ENCODE peak calls at places on chromosomes 1 and 21, in seven cellular contexts. One of them, this sample, is unnamed.

GRCh38 chr1:55071477-55071876 is 32.1 kb downstream of the PCSK9 start:
- DNase-seq in fibroblast of villous mesenchyme: peak; percentile 61
- DNase-seq in HCT116: no peak
- DNase-seq in progenitor cell of endocrine pancreas: no peak
- DNase-seq in neural progenitor cell: peak; percentile 76
- DNase-seq in colonic mucosa: no peak
- DNase-seq in left ventricle myocardium inferior: no peak
- DNase-seq in this sample: no peak

GRCh38 chr1:152884506-152884905 is 6.4 kb downstream of the SMCP start:
- DNase-seq in fibroblast of villous mesenchyme: no peak
- DNase-seq in HCT116: no peak
- DNase-seq in progenitor cell of endocrine pancreas: no peak
- DNase-seq in neural progenitor cell: no peak
- DNase-seq in colonic mucosa: no peak
- DNase-seq in left ventricle myocardium inferior: no peak
- DNase-seq in this sample: no peak

GRCh38 chr1:106960412-106960811 is 96.1 kb upstream of the PRMT6 start:
- DNase-seq in fibroblast of villous mesenchyme: no peak
- DNase-seq in HCT116: no peak
- DNase-seq in progenitor cell of endocrine pancreas: no peak
- DNase-seq in neural progenitor cell: no peak
- DNase-seq in colonic mucosa: no peak
- DNase-seq in left ventricle myocardium inferior: no peak
- DNase-seq in this sample: no peak

GRCh38 chr1:190658907-190659306 is 181.2 kb upstream of the BRINP3 start:
- DNase-seq in fibroblast of villous mesenchyme: no peak
- DNase-seq in HCT116: no peak
- DNase-seq in progenitor cell of endocrine pancreas: no peak
- DNase-seq in neural progenitor cell: no peak
- DNase-seq in colonic mucosa: no peak
- DNase-seq in left ventricle myocardium inferior: no peak
- DNase-seq in this sample: no peak

GRCh38 chr1:214372092-214372491 is 91.1 kb downstream of the SMYD2 start:
- DNase-seq in fibroblast of villous mesenchyme: no peak
- DNase-seq in HCT116: no peak
- DNase-seq in progenitor cell of endocrine pancreas: no peak
- DNase-seq in neural progenitor cell: no peak
- DNase-seq in colonic mucosa: no peak
- DNase-seq in left ventricle myocardium inferior: no peak
- DNase-seq in this sample: no peak

GRCh38 chr1:31423418-31423947 is 10.5 kb downstream of the SERINC2 start:
- DNase-seq in fibroblast of villous mesenchyme: no peak
- DNase-seq in HCT116: no peak
- DNase-seq in progenitor cell of endocrine pancreas: no peak
- DNase-seq in neural progenitor cell: no peak
- DNase-seq in colonic mucosa: no peak
- DNase-seq in left ventricle myocardium inferior: no peak
- DNase-seq in this sample: no peak

GRCh38 chr1:180230791-180231505 is 884 bp downstream of the LHX4 start:
- DNase-seq in fibroblast of villous mesenchyme: peak; percentile 51
- DNase-seq in HCT116: no peak
- DNase-seq in progenitor cell of endocrine pancreas: no peak
- DNase-seq in neural progenitor cell: peak; percentile 88
- DNase-seq in colonic mucosa: no peak
- DNase-seq in left ventricle myocardium inferior: no peak
- DNase-seq in this sample: peak; percentile 75

GRCh38 chr1:46806196-46807020 is 7.6 kb downstream of the CYP4B1 start:
- DNase-seq in fibroblast of villous mesenchyme: peak; percentile 20
- DNase-seq in HCT116: no peak
- DNase-seq in progenitor cell of endocrine pancreas: no peak
- DNase-seq in neural progenitor cell: no peak
- DNase-seq in colonic mucosa: no peak
- DNase-seq in left ventricle myocardium inferior: peak; percentile 79
- DNase-seq in this sample: no peak

GRCh38 chr1:199733125-199733524 is 294.4 kb upstream of the NR5A2 start:
- DNase-seq in fibroblast of villous mesenchyme: no peak
- DNase-seq in HCT116: no peak
- DNase-seq in progenitor cell of endocrine pancreas: no peak
- DNase-seq in neural progenitor cell: no peak
- DNase-seq in colonic mucosa: no peak
- DNase-seq in left ventricle myocardium inferior: no peak
- DNase-seq in this sample: no peak

GRCh38 chr1:71047635-71048607 is at the start of gene PTGER3:
- DNase-seq in fibroblast of villous mesenchyme: no peak
- DNase-seq in HCT116: no peak
- DNase-seq in progenitor cell of endocrine pancreas: peak; percentile 64
- DNase-seq in neural progenitor cell: peak; percentile 87
- DNase-seq in colonic mucosa: peak; percentile 84
- DNase-seq in left ventricle myocardium inferior: peak; percentile 60
- DNase-seq in this sample: peak; percentile 86

GRCh38 chr1:110281363-110282290 is 57.5 kb upstream of the RBM15 start:
- DNase-seq in fibroblast of villous mesenchyme: no peak
- DNase-seq in HCT116: no peak
- DNase-seq in progenitor cell of endocrine pancreas: no peak
- DNase-seq in neural progenitor cell: no peak
- DNase-seq in colonic mucosa: no peak
- DNase-seq in left ventricle myocardium inferior: no peak
- DNase-seq in this sample: no peak

GRCh38 chr1:24283326-24284155 is 35.6 kb upstream of the GRHL3 start:
- DNase-seq in fibroblast of villous mesenchyme: peak; percentile 90
- DNase-seq in HCT116: peak; percentile 56
- DNase-seq in progenitor cell of endocrine pancreas: no peak
- DNase-seq in neural progenitor cell: no peak
- DNase-seq in colonic mucosa: peak; percentile 73
- DNase-seq in left ventricle myocardium inferior: no peak
- DNase-seq in this sample: no peak

GRCh38 chr1:205448540-205449253 is 7.1 kb downstream of the BLACAT1 start:
- DNase-seq in fibroblast of villous mesenchyme: no peak
- DNase-seq in HCT116: no peak
- DNase-seq in progenitor cell of endocrine pancreas: no peak
- DNase-seq in neural progenitor cell: peak; percentile 92
- DNase-seq in colonic mucosa: no peak
- DNase-seq in left ventricle myocardium inferior: no peak
- DNase-seq in this sample: no peak

GRCh38 chr1:203135636-203136305 is 8.2 kb downstream of the ADORA1 start:
- DNase-seq in fibroblast of villous mesenchyme: no peak
- DNase-seq in HCT116: no peak
- DNase-seq in progenitor cell of endocrine pancreas: no peak
- DNase-seq in neural progenitor cell: no peak
- DNase-seq in colonic mucosa: no peak
- DNase-seq in left ventricle myocardium inferior: no peak
- DNase-seq in this sample: peak; percentile 39

DNA sequence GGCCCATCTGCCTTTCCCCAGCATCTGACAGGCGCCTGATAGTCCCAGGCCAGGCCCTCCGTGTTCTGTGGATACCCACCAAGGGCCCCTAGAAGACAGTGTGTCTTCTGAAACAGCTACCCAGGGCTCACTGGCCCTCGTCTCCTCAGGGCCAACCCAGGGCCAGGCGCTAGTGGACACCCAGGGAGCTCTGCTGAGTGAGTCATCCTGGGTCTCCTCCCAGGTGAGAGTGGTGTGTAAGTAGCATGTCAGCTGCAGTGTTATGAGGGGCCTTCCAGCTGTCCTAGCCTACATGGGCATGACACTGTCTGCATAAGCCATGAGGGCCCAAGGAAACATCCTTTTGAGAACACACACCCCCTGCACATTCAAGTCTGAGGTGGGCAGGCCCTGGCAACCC is 36.7 kb downstream of the CHD5 start:
- DNase-seq in fibroblast of villous mesenchyme: no peak
- DNase-seq in HCT116: no peak
- DNase-seq in progenitor cell of endocrine pancreas: no peak
- DNase-seq in neural progenitor cell: no peak
- DNase-seq in colonic mucosa: no peak
- DNase-seq in left ventricle myocardium inferior: no peak
- DNase-seq in this sample: no peak
- TF ChIP-seq CTCF in fibroblast of villous mesenchyme: no peak
- TF ChIP-seq CTCF in HCT116: no peak
- TF ChIP-seq CTCF in progenitor cell of endocrine pancreas: no peak
- TF ChIP-seq CTCF in neural progenitor cell: no peak
- TF ChIP-seq CTCF in colonic mucosa: no peak
- TF ChIP-seq CTCF in left ventricle myocardium inferior: no peak
- TF ChIP-seq CTCF in this sample: no peak

GRCh38 chr1:16145030-16145987 is 10.6 kb downstream of the EPHA2 start:
- DNase-seq in fibroblast of villous mesenchyme: peak; percentile 88
- DNase-seq in HCT116: peak; percentile 89
- DNase-seq in progenitor cell of endocrine pancreas: no peak
- DNase-seq in neural progenitor cell: peak; percentile 69
- DNase-seq in colonic mucosa: peak; percentile 88
- DNase-seq in left ventricle myocardium inferior: peak; percentile 90
- DNase-seq in this sample: no peak
- TF ChIP-seq CTCF in fibroblast of villous mesenchyme: no peak
- TF ChIP-seq CTCF in HCT116: no peak
- TF ChIP-seq CTCF in progenitor cell of endocrine pancreas: no peak
- TF ChIP-seq CTCF in neural progenitor cell: no peak
- TF ChIP-seq CTCF in colonic mucosa: no peak
- TF ChIP-seq CTCF in left ventricle myocardium inferior: no peak
- TF ChIP-seq CTCF in this sample: peak; percentile 2

GRCh38 chr1:156980551-156980950 is 60.1 kb downstream of the LRRC71 start:
- DNase-seq in fibroblast of villous mesenchyme: no peak
- DNase-seq in HCT116: no peak
- DNase-seq in progenitor cell of endocrine pancreas: no peak
- DNase-seq in neural progenitor cell: no peak
- DNase-seq in colonic mucosa: no peak
- DNase-seq in left ventricle myocardium inferior: no peak
- DNase-seq in this sample: no peak
- TF ChIP-seq CTCF in fibroblast of villous mesenchyme: no peak
- TF ChIP-seq CTCF in HCT116: no peak
- TF ChIP-seq CTCF in progenitor cell of endocrine pancreas: no peak
- TF ChIP-seq CTCF in neural progenitor cell: no peak
- TF ChIP-seq CTCF in colonic mucosa: no peak
- TF ChIP-seq CTCF in left ventricle myocardium inferior: no peak
- TF ChIP-seq CTCF in this sample: no peak

DNA sequence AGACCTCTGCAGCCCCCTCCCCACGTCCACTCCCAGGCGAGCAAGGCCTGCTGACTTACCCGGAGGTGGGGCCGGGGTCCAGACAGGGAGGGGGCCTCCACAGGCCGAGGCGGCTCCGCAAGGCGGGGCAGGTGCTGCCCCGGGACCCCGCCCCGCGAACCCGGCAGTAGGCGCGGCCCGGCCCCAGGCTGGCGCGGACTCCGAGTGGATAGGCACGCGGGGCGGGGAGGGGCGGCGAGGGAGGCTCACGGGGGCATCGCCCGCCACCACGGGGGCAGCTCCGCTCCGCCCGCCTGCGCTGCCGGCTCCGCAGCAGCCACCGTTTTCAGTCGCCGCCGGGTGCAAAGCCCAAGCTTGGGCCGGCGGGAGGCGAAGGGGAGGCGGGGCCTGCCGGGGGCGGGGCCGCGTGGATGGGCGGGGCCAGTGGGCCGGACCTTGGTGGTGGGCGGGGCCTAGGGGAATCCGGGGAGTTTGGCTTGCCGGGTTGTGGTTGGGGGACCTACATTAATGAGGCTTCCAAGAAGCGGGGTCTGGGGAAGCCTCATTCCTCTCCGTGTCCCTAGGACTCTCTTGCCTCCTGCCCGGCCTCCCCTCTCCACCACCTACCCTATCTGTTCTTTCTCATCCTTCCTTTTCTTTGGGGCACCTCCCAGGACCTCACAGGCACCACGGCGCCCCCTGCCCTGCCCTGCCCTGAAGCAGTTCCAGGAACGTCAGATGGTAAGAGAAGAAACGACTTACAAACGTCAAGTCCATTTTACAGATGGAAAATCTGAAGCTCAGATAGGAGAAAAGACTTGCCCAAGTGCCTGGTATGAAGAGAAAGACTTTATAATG is at the start of gene RIMS3:
- DNase-seq in fibroblast of villous mesenchyme: peak; percentile 37
- DNase-seq in HCT116: peak; percentile 42
- DNase-seq in progenitor cell of endocrine pancreas: peak; percentile 79
- DNase-seq in neural progenitor cell: peak; percentile 91
- DNase-seq in colonic mucosa: peak; percentile 86
- DNase-seq in left ventricle myocardium inferior: peak; percentile 81
- DNase-seq in this sample: no peak
- TF ChIP-seq CTCF in fibroblast of villous mesenchyme: no peak
- TF ChIP-seq CTCF in HCT116: peak; percentile 29
- TF ChIP-seq CTCF in progenitor cell of endocrine pancreas: peak; percentile 25
- TF ChIP-seq CTCF in neural progenitor cell: peak; percentile 55
- TF ChIP-seq CTCF in colonic mucosa: no peak
- TF ChIP-seq CTCF in left ventricle myocardium inferior: no peak
- TF ChIP-seq CTCF in this sample: peak; percentile 16

DNA sequence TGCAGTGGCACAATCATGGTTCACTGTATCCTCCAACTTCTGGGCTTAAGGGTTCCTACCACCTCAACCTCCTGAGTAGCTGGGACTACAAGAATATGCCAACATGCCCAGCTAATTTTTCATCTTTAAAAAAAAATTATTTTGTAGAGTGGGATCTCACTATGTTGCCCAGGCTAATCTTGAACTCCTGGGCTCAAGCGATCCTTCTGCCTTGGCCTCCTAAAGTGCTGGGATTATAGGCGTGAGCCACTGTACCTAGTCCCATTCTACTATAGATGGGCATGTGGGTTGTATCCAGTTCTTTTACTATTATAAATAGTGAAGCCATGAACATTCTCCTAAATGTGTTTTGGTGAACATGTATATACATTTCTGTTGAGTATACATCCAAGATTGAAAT is 57.9 kb upstream of the PAXBP1 start:
- DNase-seq in fibroblast of villous mesenchyme: no peak
- DNase-seq in HCT116: no peak
- DNase-seq in progenitor cell of endocrine pancreas: no peak
- DNase-seq in neural progenitor cell: no peak
- DNase-seq in colonic mucosa: no peak
- DNase-seq in left ventricle myocardium inferior: no peak
- DNase-seq in this sample: no peak
- TF ChIP-seq CTCF in fibroblast of villous mesenchyme: no peak
- TF ChIP-seq CTCF in HCT116: no peak
- TF ChIP-seq CTCF in progenitor cell of endocrine pancreas: no peak
- TF ChIP-seq CTCF in neural progenitor cell: no peak
- TF ChIP-seq CTCF in colonic mucosa: no peak
- TF ChIP-seq CTCF in left ventricle myocardium inferior: no peak
- TF ChIP-seq CTCF in this sample: no peak